ENCODE peak calls at places on chromosomes 2 and 18, in six cellular contexts. N is H9; A is GM23248; Y is fibroblast of lung; M is CD4-positive, CD25-positive, alpha-beta regulatory T cell; B is A549. I is an unnamed sample.
A peak's percentile ranks its signal among the peaks of the same experiment; 100 is the strongest.

GRCh38 chr2:43887176-43887575 is 48.4 kb downstream of the ABCG8 start:
- DNase-seq in N (no peak), A (no peak), M (no peak), B (no peak), Y (no peak), I (no peak)

GRCh38 chr18:77112161-77112801 is 20.3 kb downstream of the MBP start:
- DNase-seq in M (no peak), N (no peak), Y (no peak), A (no peak), B (no peak), I (no peak)

GRCh38 chr2:23794234-23794633 is 132.7 kb downstream of the ATAD2B start:
- DNase-seq in A (no peak), Y (no peak), N (no peak), M (no peak), B (no peak), I (no peak)

GRCh38 chr2:103451283-103451682 is 689.5 kb downstream of the TMEM182 start:
- DNase-seq in B (no peak), N (no peak), M (no peak), A (no peak), Y (no peak), I (no peak)

GRCh38 chr18:14943486-14943885 is 195.5 kb downstream of the ANKRD30B start:
- DNase-seq in A (no peak), M (no peak), N (no peak), Y (no peak), B (no peak), I (no peak)

GRCh38 chr18:56294484-56295183 is 343.8 kb downstream of the TXNL1 start:
- DNase-seq in A (no peak), N (no peak), Y (no peak), B (no peak), M (no peak), I (no peak)

GRCh38 chr2:186841940-186842339 is 7.0 kb downstream of the ZSWIM2 start:
- DNase-seq in Y (peak; percentile 82), B (no peak), N (no peak), M (no peak), A (peak; percentile 84), I (no peak)

GRCh38 chr18:6055711-6056110 is 160.4 kb upstream of the TMEM200C start:
- DNase-seq in N (no peak), B (no peak), M (no peak), A (peak; percentile 82), Y (peak; percentile 92), I (no peak)

GRCh38 chr2:152166633-152167032 is 8.9 kb downstream of the STAM2 start:
- DNase-seq in Y (peak; percentile 68), N (no peak), A (peak; percentile 72), B (no peak), M (no peak), I (no peak)

GRCh38 chr2:218859556-218859993 is at the start of gene WNT6:
- DNase-seq in N (no peak), M (no peak), A (peak; percentile 52), Y (no peak), B (no peak), I (no peak)

GRCh38 chr2:626491-627339 is 50.5 kb downstream of the TMEM18 start:
- DNase-seq in M (no peak), B (no peak), A (no peak), N (no peak), Y (no peak), I (no peak)

GRCh38 chr2:236541008-236541562 is 28.5 kb upstream of the ACKR3 start:
- DNase-seq in A (peak; percentile 50), N (no peak), Y (peak; percentile 85), M (no peak), B (no peak), I (no peak)

GRCh38 chr18:47724186-47724975 is 206.1 kb downstream of the SMAD2 start:
- DNase-seq in N (no peak), B (no peak), A (no peak), M (no peak), Y (no peak), I (no peak)
- H3K4me1 ChIP-seq in N (no peaks in the 10 kb centered on the region), B (no peaks in the 10 kb centered on the region), A (no peaks in the 10 kb centered on the region), M (no peaks in the 10 kb centered on the region), Y (no peaks in the 10 kb centered on the region), I (no peaks in the 10 kb centered on the region)

GRCh38 chr2:159194241-159194640 is 92.3 kb downstream of the WDSUB1 start:
- DNase-seq in N (no peak), A (no peak), M (no peak), B (no peak), Y (no peak), I (no peak)
- H3K27ac ChIP-seq in N (no peak overlapping the region), A (no peak overlapping the region), M (no peak overlapping the region), B (no peak overlapping the region), Y (no peak overlapping the region), I (no peak overlapping the region)

GRCh38 chr2:21424375-21424774 is 300.6 kb downstream of the TDRD15 start:
- DNase-seq in N (no peak), A (no peak), M (no peak), Y (no peak), B (no peak), I (no peak)

GRCh38 chr2:21427606-21428005 is 303.8 kb downstream of the TDRD15 start:
- DNase-seq in N (no peak), A (no peak), B (no peak), M (no peak), Y (no peak), I (no peak)

GRCh38 chr2:21422724-21423522 is 299.2 kb downstream of the TDRD15 start:
- DNase-seq in B (no peak), A (no peak), N (no peak), Y (no peak), M (no peak), I (no peak)

GRCh38 chr2:21422050-21422449 is 298.3 kb downstream of the TDRD15 start:
- DNase-seq in A (no peak), N (peak; percentile 81), Y (no peak), M (no peak), B (peak; percentile 34), I (no peak)

DNA sequence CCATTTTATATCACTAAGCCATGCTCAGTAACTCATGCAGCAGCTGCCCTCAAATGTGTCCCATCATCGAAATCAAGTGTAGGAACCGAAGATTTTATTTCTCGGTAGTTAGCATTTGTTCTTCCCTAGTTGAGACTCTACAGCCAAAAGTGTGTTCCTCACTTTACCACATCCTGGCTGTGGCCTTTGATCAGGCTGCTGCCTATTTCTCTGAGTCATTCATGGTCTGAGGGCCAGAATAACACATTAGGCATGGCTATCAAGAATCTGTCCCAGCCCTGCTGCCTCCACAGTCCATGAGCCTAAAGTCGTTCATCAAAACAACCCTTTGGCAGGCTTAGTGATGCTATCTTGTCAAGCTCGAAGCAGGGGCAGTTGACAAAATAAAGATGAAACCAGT is 300.1 kb downstream of the TDRD15 start:
- DNase-seq in M (no peak), A (no peak), N (no peak), Y (peak; percentile 2), B (no peak), I (no peak)
- H3K9me3 ChIP-seq in M (peaks cover 5% of the 10 kb centered on the region), A (no peaks in the 10 kb centered on the region), N (no peaks in the 10 kb centered on the region), Y (no peaks in the 10 kb centered on the region), B (peaks cover under 1% of the 10 kb centered on the region), I (no peaks in the 10 kb centered on the region)

GRCh38 chr2:134448650-134449049 is 194.8 kb downstream of the MGAT5 start:
- DNase-seq in N (no peak), B (no peak), M (no peak), Y (no peak), A (no peak), I (no peak)
- H3K4me1 ChIP-seq in N (no peaks in the 10 kb centered on the region), B (no peaks in the 10 kb centered on the region), M (no peaks in the 10 kb centered on the region), Y (peaks cover 12% of the 10 kb centered on the region), A (peaks cover 8% of the 10 kb centered on the region), I (no peaks in the 10 kb centered on the region)

DNA sequence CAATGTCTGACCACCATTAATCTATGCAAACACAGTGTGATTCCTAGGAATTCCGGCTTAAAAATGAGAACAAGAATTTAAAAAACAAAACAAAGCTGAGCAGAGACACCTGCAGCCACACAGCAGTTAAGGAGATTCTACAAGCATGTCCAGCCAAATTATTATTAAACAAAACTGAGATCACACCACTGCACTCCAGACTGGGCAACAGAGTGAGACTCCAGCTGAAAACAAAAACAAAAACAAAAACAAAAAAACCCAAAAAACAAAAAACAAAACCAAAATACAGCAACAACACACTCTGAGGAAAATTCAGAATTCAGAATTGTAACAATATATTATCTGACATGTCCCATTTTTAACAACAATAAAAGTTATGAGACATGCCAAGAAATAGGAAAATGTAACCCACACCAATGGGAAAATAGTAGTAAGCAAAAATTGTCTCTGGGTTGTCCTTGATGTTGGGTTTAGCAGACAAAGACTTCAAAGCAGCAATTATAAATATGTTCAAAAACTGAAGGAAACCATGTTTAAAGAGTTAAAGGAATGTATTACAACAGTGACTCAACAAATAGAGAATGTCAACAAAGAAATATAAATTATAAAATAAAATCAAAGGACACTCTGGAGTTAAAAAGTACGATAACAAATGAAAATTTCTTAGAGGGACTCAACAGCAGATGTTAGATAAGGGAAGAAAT is 19.7 kb downstream of the MYOM1 start:
- DNase-seq in Y (no peak), M (no peak), B (no peak), N (no peak), A (no peak), I (no peak)
- H3K27ac ChIP-seq in Y (no peak overlapping the region), M (no peak overlapping the region), B (no peak overlapping the region), N (no peak overlapping the region), A (no peak overlapping the region), I (no peak overlapping the region)

GRCh38 chr2:19356545-19357382 is 1.7 kb downstream of the OSR1 start:
- DNase-seq in M (no peak), B (no peak), Y (no peak), A (peak; percentile 56), N (no peak), I (no peak)
- H3K9me3 ChIP-seq in M (peaks cover 5% of the 10 kb centered on the region), B (no peaks in the 10 kb centered on the region), Y (no peaks in the 10 kb centered on the region), A (no peaks in the 10 kb centered on the region), N (no peaks in the 10 kb centered on the region), I (no peaks in the 10 kb centered on the region)

GRCh38 chr2:136056077-136056688 is 61.8 kb downstream of the CXCR4 start:
- DNase-seq in M (no peak), A (no peak), Y (no peak), B (no peak), N (no peak), I (no peak)
- H3K4me1 ChIP-seq in M (peaks cover 73% of the 10 kb centered on the region), A (no peaks in the 10 kb centered on the region), Y (no peaks in the 10 kb centered on the region), B (no peaks in the 10 kb centered on the region), N (no peaks in the 10 kb centered on the region), I (peaks cover 41% of the 10 kb centered on the region)

I was measured in effector memory CD4-positive, alpha-beta T cell.